ENCODE peak calls at places on chromosomes 7 and 10, in ten cellular contexts. D, H, W, J, C, P, A, L, M and Y are unnamed samples.

GRCh38 chr7:150753826-150754603 is 16.8 kb downstream of the GIMAP5 start:
- DNase-seq in D (peak; percentile 25), H (no peak), W (no peak), J (no peak), C (no peak), P (no peak), A (peak; percentile 35), L (no peak), M (no peak), Y (no peak)

GRCh38 chr10:30170814-30171213 is 111.4 kb upstream of the JCAD start:
- DNase-seq in D (no peak), H (peak; percentile 59), W (no peak), J (no peak), C (no peak), P (no peak), A (no peak), L (no peak), M (peak; percentile 82), Y (no peak)

GRCh38 chr10:97570789-97571536 is 1.6 kb upstream of the ANKRD2 start:
- DNase-seq in D (no peak), H (no peak), W (no peak), J (no peak), C (no peak), P (no peak), A (no peak), L (no peak), M (no peak), Y (no peak)

GRCh38 chr10:85612378-85612775 is 754.2 kb downstream of the GRID1 start:
- DNase-seq in D (peak; percentile 92), H (no peak), W (no peak), J (no peak), C (no peak), P (no peak), A (no peak), L (no peak), M (no peak), Y (no peak)

GRCh38 chr7:151373599-151373998 is 32.0 kb downstream of the NUB1 start:
- DNase-seq in D (no peak), H (no peak), W (peak; percentile 68), J (no peak), C (no peak), P (no peak), A (no peak), L (no peak), M (no peak), Y (no peak)

GRCh38 chr7:115060095-115060830 is 138.4 kb downstream of the MDFIC start:
- DNase-seq in D (no peak), H (no peak), W (no peak), J (no peak), C (no peak), P (no peak), A (no peak), L (no peak), M (no peak), Y (no peak)

GRCh38 chr7:155293721-155294642 is 3.7 kb upstream of the INSIG1 start:
- DNase-seq in D (no peak), H (no peak), W (no peak), J (no peak), C (no peak), P (no peak), A (no peak), L (no peak), M (no peak), Y (no peak)

GRCh38 chr7:2939193-2939885 is 95.2 kb upstream of the GNA12 start:
- DNase-seq in D (no peak), H (no peak), W (peak; percentile 66), J (no peak), C (no peak), P (no peak), A (no peak), L (peak; percentile 3), M (no peak), Y (no peak)

GRCh38 chr7:126727930-126728331 is 524.8 kb downstream of the GRM8 start:
- DNase-seq in D (peak; percentile 19), H (peak; percentile 62), W (no peak), J (no peak), C (no peak), P (no peak), A (no peak), L (no peak), M (no peak), Y (peak; percentile 5)

GRCh38 chr7:29014725-29015124 is 56.6 kb upstream of the TRIL start:
- DNase-seq in D (no peak), H (no peak), W (no peak), J (no peak), C (no peak), P (no peak), A (no peak), L (no peak), M (no peak), Y (no peak)

GRCh38 chr10:119199231-119199992 is 8.0 kb upstream of the GRK5 start:
- DNase-seq in D (peak; percentile 50), H (peak; percentile 88), W (no peak), J (no peak), C (no peak), P (peak; percentile 61), A (peak; percentile 88), L (peak; percentile 65), M (peak; percentile 84), Y (no peak)

GRCh38 chr7:75531359-75531821 is 39.3 kb downstream of the SPDYE5 start:
- DNase-seq in D (no peak), H (peak; percentile 40), W (no peak), J (no peak), C (no peak), P (no peak), A (peak; percentile 62), L (no peak), M (no peak), Y (no peak)

GRCh38 chr10:69633673-69634635 is 3.9 kb downstream of the FAM241B start:
- DNase-seq in D (no peak), H (no peak), W (peak; percentile 63), J (no peak), C (no peak), P (no peak), A (no peak), L (no peak), M (no peak), Y (no peak)

GRCh38 chr10:92156874-92157273 is 134.0 kb downstream of the CPEB3 start:
- DNase-seq in D (no peak), H (peak; percentile 53), W (no peak), J (no peak), C (no peak), P (no peak), A (no peak), L (no peak), M (no peak), Y (no peak)

GRCh38 chr7:92156976-92157375 is 22.0 kb downstream of the LRRD1 start:
- DNase-seq in D (no peak), H (no peak), W (no peak), J (no peak), C (no peak), P (no peak), A (no peak), L (no peak), M (peak; percentile 43), Y (no peak)

GRCh38 chr7:112383671-112384417 is 66.4 kb upstream of the IFRD1 start:
- DNase-seq in D (peak; percentile 35), H (no peak), W (no peak), J (no peak), C (no peak), P (no peak), A (peak; percentile 39), L (no peak), M (no peak), Y (no peak)

DNA sequence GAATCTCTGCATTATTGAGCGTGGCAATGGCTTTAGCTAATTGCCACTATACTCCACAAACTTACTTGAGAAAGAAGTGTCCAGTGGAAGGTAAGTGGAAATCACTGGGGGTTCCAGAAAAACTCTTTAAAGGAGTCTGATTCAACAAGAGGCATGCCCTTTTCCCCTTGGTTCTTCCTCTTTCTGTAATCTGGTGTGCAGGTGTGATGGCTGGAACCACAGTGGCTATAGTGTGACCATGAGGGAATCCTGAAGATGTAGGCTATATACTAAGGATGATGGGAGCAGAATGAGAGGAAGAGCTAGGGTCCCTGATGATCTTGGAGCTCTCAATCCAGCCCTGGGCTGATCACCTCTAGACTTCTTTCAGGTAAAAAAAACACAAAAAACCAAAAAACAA is 2.0 kb upstream of the CLEC2L start:
- DNase-seq in D (no peak), H (no peak), W (no peak), J (no peak), C (no peak), P (no peak), A (no peak), L (no peak), M (no peak), Y (no peak)
- H3K27me3 ChIP-seq in D (peaks cover 27% of the 10 kb centered on the region), H (peaks cover 45% of the 10 kb centered on the region), W (peaks cover 49% of the 10 kb centered on the region), J (peaks cover 3% of the 10 kb centered on the region), C (peaks cover 42% of the 10 kb centered on the region), P (peaks cover 3% of the 10 kb centered on the region), A (peaks cover 54% of the 10 kb centered on the region), L (no peaks in the 10 kb centered on the region), M (peaks cover 25% of the 10 kb centered on the region), Y (peaks cover 45% of the 10 kb centered on the region)

GRCh38 chr7:27103489-27104226 is 1.2 kb upstream of the HOXA2 start:
- DNase-seq in D (no peak), H (peak; percentile 37), W (no peak), J (no peak), C (no peak), P (no peak), A (peak; percentile 56), L (no peak), M (no peak), Y (no peak)
- H3K27me3 ChIP-seq in D (peaks cover 44% of the 10 kb centered on the region), H (no peaks in the 10 kb centered on the region), W (no peaks in the 10 kb centered on the region), J (no peaks in the 10 kb centered on the region), C (no peaks in the 10 kb centered on the region), P (peaks cover 51% of the 10 kb centered on the region), A (peaks cover 100% of the 10 kb centered on the region), L (no peaks in the 10 kb centered on the region), M (no peaks in the 10 kb centered on the region), Y (no peaks in the 10 kb centered on the region)

GRCh38 chr10:100652406-100653130 is 92.8 kb upstream of the PAX2 start:
- DNase-seq in D (no peak), H (no peak), W (no peak), J (no peak), C (no peak), P (no peak), A (no peak), L (no peak), M (no peak), Y (no peak)
- H3K27me3 ChIP-seq in D (peaks cover 66% of the 10 kb centered on the region), H (peaks cover 67% of the 10 kb centered on the region), W (peaks cover 90% of the 10 kb centered on the region), J (peaks cover 26% of the 10 kb centered on the region), C (peaks cover 45% of the 10 kb centered on the region), P (peaks cover 25% of the 10 kb centered on the region), A (peaks cover 89% of the 10 kb centered on the region), L (no peaks in the 10 kb centered on the region), M (peaks cover 42% of the 10 kb centered on the region), Y (peaks cover 72% of the 10 kb centered on the region)

DNA sequence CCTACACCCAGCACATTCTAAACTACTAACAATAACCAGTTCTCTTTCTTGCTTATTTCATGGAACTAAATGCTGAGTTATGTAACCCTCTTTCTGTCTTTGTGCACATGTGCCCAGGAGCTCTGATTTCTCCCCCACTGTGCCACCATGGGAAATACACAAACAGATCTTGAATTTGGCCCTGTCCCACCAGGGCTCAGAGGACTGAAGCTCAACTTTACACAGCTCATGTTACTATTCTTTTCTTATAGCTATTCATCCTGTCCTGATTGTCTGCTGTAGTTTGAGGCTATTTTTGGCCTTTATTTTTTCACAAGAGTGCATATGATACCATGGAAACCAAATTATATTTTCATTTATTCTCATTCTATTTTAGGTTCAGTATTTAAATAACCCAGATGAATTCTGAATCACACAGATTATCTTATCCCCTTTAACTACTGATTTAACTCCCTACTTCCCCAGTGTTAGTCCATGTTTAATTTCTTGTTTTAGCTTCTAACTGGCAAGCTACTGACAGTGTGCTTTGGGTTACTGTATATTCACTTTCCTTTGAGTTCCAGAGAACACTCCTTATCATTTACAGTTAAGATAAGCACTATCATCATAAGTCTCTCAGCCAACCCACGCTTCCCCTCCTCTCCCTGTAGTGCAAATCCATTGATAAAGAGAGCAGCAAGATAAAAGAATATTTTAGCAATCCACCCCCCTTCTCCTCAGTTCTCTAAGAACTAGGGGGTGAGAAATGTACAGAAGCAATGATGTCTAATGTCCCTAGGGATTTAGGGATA is 71.8 kb upstream of the GSDME start:
- DNase-seq in D (no peak), H (peak; percentile 29), W (no peak), J (no peak), C (no peak), P (no peak), A (no peak), L (no peak), M (peak; percentile 54), Y (no peak)
- H3K27me3 ChIP-seq in D (no peaks in the 10 kb centered on the region), H (no peaks in the 10 kb centered on the region), W (no peaks in the 10 kb centered on the region), J (no peaks in the 10 kb centered on the region), C (no peaks in the 10 kb centered on the region), P (no peaks in the 10 kb centered on the region), A (no peaks in the 10 kb centered on the region), L (no peaks in the 10 kb centered on the region), M (no peaks in the 10 kb centered on the region), Y (no peaks in the 10 kb centered on the region)